ENCODE peak calls at places on chromosomes 12 and 14, in five cellular contexts. One of them, this sample, is unnamed.

GRCh38 chr12:72271401-72271740 is 799 bp upstream of the TRHDE start:
- DNase-seq in A673: peak; percentile 91
- DNase-seq in SK-N-MC: no peak
- DNase-seq in fibroblast of lung: peak; percentile 72
- DNase-seq in GM23248: peak; percentile 34
- DNase-seq in this sample: peak; percentile 62

GRCh38 chr12:54393743-54394142 is 9.2 kb upstream of the ZNF385A start:
- DNase-seq in A673: no peak
- DNase-seq in SK-N-MC: no peak
- DNase-seq in fibroblast of lung: no peak
- DNase-seq in GM23248: no peak
- DNase-seq in this sample: peak; percentile 8

GRCh38 chr12:2652011-2652400 is 142.8 kb upstream of the FKBP4 start:
- DNase-seq in A673: no peak
- DNase-seq in SK-N-MC: no peak
- DNase-seq in fibroblast of lung: no peak
- DNase-seq in GM23248: no peak
- DNase-seq in this sample: peak; percentile 21

GRCh38 chr14:95073947-95074346 is 83.4 kb downstream of the DICER1 start:
- DNase-seq in A673: no peak
- DNase-seq in SK-N-MC: no peak
- DNase-seq in fibroblast of lung: no peak
- DNase-seq in GM23248: no peak
- DNase-seq in this sample: no peak

GRCh38 chr12:59020541-59020940 is 100.2 kb upstream of the LRIG3 start:
- DNase-seq in A673: no peak
- DNase-seq in SK-N-MC: no peak
- DNase-seq in fibroblast of lung: no peak
- DNase-seq in GM23248: peak; percentile 53
- DNase-seq in this sample: no peak

GRCh38 chr12:81863406-81863805 is 104.3 kb upstream of the PPFIA2 start:
- DNase-seq in A673: no peak
- DNase-seq in SK-N-MC: no peak
- DNase-seq in fibroblast of lung: no peak
- DNase-seq in GM23248: no peak
- DNase-seq in this sample: no peak

GRCh38 chr14:106044949-106045596 is 518.7 kb downstream of the TMEM121 start:
- DNase-seq in A673: peak; percentile 79
- DNase-seq in SK-N-MC: peak; percentile 10
- DNase-seq in fibroblast of lung: no peak
- DNase-seq in GM23248: peak; percentile 40
- DNase-seq in this sample: peak; percentile 75

GRCh38 chr14:66939409-66939808 is 249.8 kb upstream of the GARIN2 start:
- DNase-seq in A673: peak; percentile 4
- DNase-seq in SK-N-MC: no peak
- DNase-seq in fibroblast of lung: no peak
- DNase-seq in GM23248: no peak
- DNase-seq in this sample: no peak

GRCh38 chr14:58747181-58747580 is 109.4 kb downstream of the DACT1 start:
- DNase-seq in A673: no peak
- DNase-seq in SK-N-MC: no peak
- DNase-seq in fibroblast of lung: peak; percentile 98
- DNase-seq in GM23248: peak; percentile 85
- DNase-seq in this sample: peak; percentile 86

GRCh38 chr12:95740751-95741150 is 49.8 kb downstream of the NTN4 start:
- DNase-seq in A673: no peak
- DNase-seq in SK-N-MC: no peak
- DNase-seq in fibroblast of lung: no peak
- DNase-seq in GM23248: no peak
- DNase-seq in this sample: no peak

GRCh38 chr12:81757731-81758325 is 1.3 kb downstream of the PPFIA2 start:
- DNase-seq in A673: no peak
- DNase-seq in SK-N-MC: no peak
- DNase-seq in fibroblast of lung: no peak
- DNase-seq in GM23248: no peak
- DNase-seq in this sample: no peak

GRCh38 chr12:108320503-108321293 is 18.4 kb downstream of the CMKLR1 start:
- DNase-seq in A673: no peak
- DNase-seq in SK-N-MC: no peak
- DNase-seq in fibroblast of lung: no peak
- DNase-seq in GM23248: no peak
- DNase-seq in this sample: no peak

GRCh38 chr12:66197413-66198055 is 8.5 kb downstream of the IRAK3 start:
- DNase-seq in A673: no peak
- DNase-seq in SK-N-MC: no peak
- DNase-seq in fibroblast of lung: peak; percentile 19
- DNase-seq in GM23248: peak; percentile 69
- DNase-seq in this sample: no peak

GRCh38 chr12:47770086-47770726 is 2.8 kb upstream of the SLC48A1 start:
- DNase-seq in A673: no peak
- DNase-seq in SK-N-MC: no peak
- DNase-seq in fibroblast of lung: peak; percentile 58
- DNase-seq in GM23248: peak; percentile 81
- DNase-seq in this sample: no peak

GRCh38 chr14:50044040-50044651 is 72.2 kb downstream of the VCPKMT start:
- DNase-seq in A673: no peak
- DNase-seq in SK-N-MC: no peak
- DNase-seq in fibroblast of lung: no peak
- DNase-seq in GM23248: no peak
- DNase-seq in this sample: no peak

GRCh38 chr12:65720136-65720535 is 104.1 kb upstream of the HMGA2 start:
- DNase-seq in A673: no peak
- DNase-seq in SK-N-MC: no peak
- DNase-seq in fibroblast of lung: no peak
- DNase-seq in GM23248: peak; percentile 66
- DNase-seq in this sample: no peak

GRCh38 chr12:56163533-56164344 is 5.6 kb downstream of the MYL6 start:
- DNase-seq in A673: no peak
- DNase-seq in SK-N-MC: no peak
- DNase-seq in fibroblast of lung: no peak
- DNase-seq in GM23248: no peak
- DNase-seq in this sample: no peak

GRCh38 chr12:54588110-54588831 is at the start of gene PPP1R1A:
- DNase-seq in A673: peak; percentile 55
- DNase-seq in SK-N-MC: no peak
- DNase-seq in fibroblast of lung: no peak
- DNase-seq in GM23248: peak; percentile 18
- DNase-seq in this sample: peak; percentile 77

GRCh38 chr14:24398943-24399801 is at the start of gene NYNRIN:
- DNase-seq in A673: no peak
- DNase-seq in SK-N-MC: no peak
- DNase-seq in fibroblast of lung: no peak
- DNase-seq in GM23248: peak; percentile 58
- DNase-seq in this sample: peak; percentile 88

GRCh38 chr12:115407036-115407435 is 723.1 kb upstream of the TBX3 start:
- DNase-seq in A673: no peak
- DNase-seq in SK-N-MC: no peak
- DNase-seq in fibroblast of lung: no peak
- DNase-seq in GM23248: no peak
- DNase-seq in this sample: no peak

GRCh38 chr12:27851311-27851710 is 71.3 kb upstream of the MANSC4 start:
- DNase-seq in A673: no peak
- DNase-seq in SK-N-MC: no peak
- DNase-seq in fibroblast of lung: no peak
- DNase-seq in GM23248: no peak
- DNase-seq in this sample: no peak

GRCh38 chr12:103523771-103524170 is 28.0 kb upstream of the C12orf42 start:
- DNase-seq in A673: no peak
- DNase-seq in SK-N-MC: no peak
- DNase-seq in fibroblast of lung: no peak
- DNase-seq in GM23248: no peak
- DNase-seq in this sample: no peak

GRCh38 chr14:34496679-34497513 is 34.9 kb upstream of the SPTSSA start:
- DNase-seq in A673: peak; percentile 85
- DNase-seq in SK-N-MC: no peak
- DNase-seq in fibroblast of lung: peak; percentile 100
- DNase-seq in GM23248: peak; percentile 99
- DNase-seq in this sample: peak; percentile 87

GRCh38 chr14:103220982-103221641 is 97.9 kb downstream of the TNFAIP2 start:
- DNase-seq in A673: no peak
- DNase-seq in SK-N-MC: no peak
- DNase-seq in fibroblast of lung: no peak
- DNase-seq in GM23248: no peak
- DNase-seq in this sample: no peak
- H3K4me3 ChIP-seq in A673: peak overlapping the region; percentile 19
- H3K4me3 ChIP-seq in SK-N-MC: no peak overlapping the region
- H3K4me3 ChIP-seq in fibroblast of lung: peak overlapping the region; percentile 38
- H3K4me3 ChIP-seq in GM23248: peak overlapping the region; percentile 66
- H3K4me3 ChIP-seq in this sample: peak overlapping the region; percentile 41

GRCh38 chr14:28612414-28612813 is 154.2 kb upstream of the FOXG1 start:
- DNase-seq in A673: no peak
- DNase-seq in SK-N-MC: no peak
- DNase-seq in fibroblast of lung: no peak
- DNase-seq in GM23248: no peak
- DNase-seq in this sample: no peak
- H3K4me3 ChIP-seq in A673: no peak overlapping the region
- H3K4me3 ChIP-seq in SK-N-MC: no peak overlapping the region
- H3K4me3 ChIP-seq in fibroblast of lung: no peak overlapping the region
- H3K4me3 ChIP-seq in GM23248: no peak overlapping the region
- H3K4me3 ChIP-seq in this sample: no peak overlapping the region

DNA sequence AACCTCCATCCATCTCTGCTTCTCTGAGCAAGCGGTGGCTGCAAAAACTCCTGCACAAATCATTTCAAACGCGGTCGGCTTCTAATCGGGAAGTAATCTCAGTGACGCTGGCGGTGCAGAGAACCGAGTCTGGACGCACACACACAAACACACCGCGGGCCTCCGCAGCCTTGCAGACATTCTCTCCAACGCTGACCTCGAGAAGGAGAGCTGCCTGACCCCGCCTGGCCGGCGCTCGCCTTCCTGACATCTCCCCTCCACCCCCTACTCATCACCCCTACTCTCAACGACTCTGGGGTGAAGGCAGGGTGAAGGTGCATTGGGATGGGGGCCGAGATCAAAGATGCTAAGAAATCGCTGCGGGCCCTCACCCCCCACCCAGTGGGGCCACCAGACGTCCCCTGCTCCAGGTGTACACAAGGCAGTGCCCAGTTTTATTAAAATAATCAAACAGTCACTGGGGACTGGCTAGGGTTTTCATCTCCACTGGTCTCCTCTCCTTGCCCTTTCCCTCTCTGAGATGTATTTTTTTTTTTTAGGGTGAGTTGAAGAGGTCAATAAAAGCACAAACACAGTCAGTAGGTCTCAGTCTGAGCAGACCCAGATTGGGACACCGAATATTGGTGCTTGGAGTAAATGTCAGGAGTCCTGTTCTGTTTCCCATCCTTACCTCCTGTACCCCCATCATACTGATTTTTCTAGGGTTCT is 536 bp upstream of the TBX5 start:
- DNase-seq in A673: no peak
- DNase-seq in SK-N-MC: no peak
- DNase-seq in fibroblast of lung: no peak
- DNase-seq in GM23248: peak; percentile 87
- DNase-seq in this sample: no peak
- H3K4me3 ChIP-seq in A673: no peak overlapping the region
- H3K4me3 ChIP-seq in SK-N-MC: no peak overlapping the region
- H3K4me3 ChIP-seq in fibroblast of lung: peak overlapping the region; percentile 76
- H3K4me3 ChIP-seq in GM23248: peak overlapping the region; percentile 91
- H3K4me3 ChIP-seq in this sample: no peak overlapping the region

DNA sequence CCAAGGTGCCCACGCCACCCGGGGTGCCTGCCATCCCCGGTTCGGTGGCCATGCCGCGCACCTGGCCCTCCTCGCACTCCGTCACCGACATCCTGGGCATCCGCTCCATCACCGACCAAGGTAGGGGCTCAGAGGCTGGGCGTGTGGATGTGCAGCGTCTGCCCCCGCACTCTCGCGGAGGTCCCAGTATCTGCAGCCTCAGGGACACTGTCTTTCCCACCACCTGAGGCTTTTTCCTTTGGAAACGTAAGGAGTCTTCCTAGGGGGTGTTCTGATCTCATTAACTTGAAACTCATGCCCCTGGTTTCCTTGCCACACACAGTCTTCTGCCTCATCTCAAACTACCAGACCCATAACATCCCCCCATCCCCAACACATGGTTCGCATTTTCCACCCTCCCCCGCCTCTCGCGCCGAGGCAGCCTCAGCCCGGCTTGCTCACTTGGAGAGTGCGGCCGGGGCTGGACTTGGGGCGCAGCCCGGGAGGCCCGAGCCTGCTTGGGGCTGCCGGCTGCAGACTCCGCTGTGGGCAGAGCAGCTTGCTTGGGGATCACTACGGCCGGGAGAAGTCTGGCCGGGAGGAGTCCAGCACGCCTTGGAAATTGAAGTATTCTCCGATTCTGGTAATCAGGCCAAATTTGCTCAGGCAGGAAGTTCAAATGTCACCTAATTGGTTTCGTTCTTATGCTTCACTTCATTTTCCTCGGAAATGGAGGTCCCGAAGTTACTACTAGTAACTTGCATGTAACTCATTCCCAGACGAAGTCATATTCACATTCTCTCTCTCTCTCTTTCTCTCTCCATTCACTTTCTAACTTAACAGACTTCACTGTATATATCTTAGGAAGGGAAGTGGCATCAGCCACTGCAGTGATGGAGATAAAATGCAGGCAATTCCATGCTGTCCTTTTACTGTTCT is 2.0 kb downstream of the PAX9 start:
- DNase-seq in A673: peak; percentile 53
- DNase-seq in SK-N-MC: no peak
- DNase-seq in fibroblast of lung: no peak
- DNase-seq in GM23248: peak; percentile 69
- DNase-seq in this sample: peak; percentile 54
- H3K4me3 ChIP-seq in A673: peak overlapping the region; percentile 63
- H3K4me3 ChIP-seq in SK-N-MC: peak overlapping the region; percentile 84
- H3K4me3 ChIP-seq in fibroblast of lung: peak overlapping the region; percentile 34
- H3K4me3 ChIP-seq in GM23248: peak overlapping the region; percentile 84
- H3K4me3 ChIP-seq in this sample: peak overlapping the region; percentile 23

This sample was measured in kidney.